ENCODE peak calls at places on chromosome 16, in six cellular contexts. One of them, this sample, is unnamed.

GRCh38 chr16:1645914-1646525 is 32.1 kb upstream of the JPT2 start:
- DNase-seq in AG10803: no peak
- DNase-seq in neural progenitor cell: no peak
- DNase-seq in fibroblast of lung: peak; percentile 5
- DNase-seq in IMR-90: peak; percentile 47
- DNase-seq in A549: peak; percentile 87
- DNase-seq in this sample: peak; percentile 65

GRCh38 chr16:24853830-24854229 is 8.1 kb downstream of the SLC5A11 start:
- DNase-seq in A549: peak; percentile 68
- DNase-seq in AG10803: peak; percentile 25
- DNase-seq in neural progenitor cell: no peak
- DNase-seq in IMR-90: peak; percentile 66
- DNase-seq in fibroblast of lung: peak; percentile 36
- DNase-seq in this sample: no peak

GRCh38 chr16:1290032-1290431 is 19.4 kb upstream of the UBE2I start:
- DNase-seq in neural progenitor cell: peak; percentile 46
- DNase-seq in fibroblast of lung: no peak
- DNase-seq in A549: no peak
- DNase-seq in AG10803: no peak
- DNase-seq in IMR-90: no peak
- DNase-seq in this sample: no peak

GRCh38 chr16:89026121-89026612 is 49.2 kb upstream of the CBFA2T3 start:
- DNase-seq in AG10803: no peak
- DNase-seq in IMR-90: no peak
- DNase-seq in A549: no peak
- DNase-seq in neural progenitor cell: no peak
- DNase-seq in fibroblast of lung: peak; percentile 1
- DNase-seq in this sample: no peak

GRCh38 chr16:53266156-53266555 is 168.1 kb upstream of the RBL2 start:
- DNase-seq in neural progenitor cell: no peak
- DNase-seq in AG10803: no peak
- DNase-seq in A549: no peak
- DNase-seq in IMR-90: no peak
- DNase-seq in fibroblast of lung: no peak
- DNase-seq in this sample: no peak

GRCh38 chr16:15865742-15866141 is 8.9 kb upstream of the MYH11 start:
- DNase-seq in IMR-90: peak; percentile 73
- DNase-seq in AG10803: peak; percentile 58
- DNase-seq in fibroblast of lung: peak; percentile 62
- DNase-seq in A549: no peak
- DNase-seq in neural progenitor cell: no peak
- DNase-seq in this sample: no peak

GRCh38 chr16:65731840-65732239 is 610.0 kb upstream of the CDH11 start:
- DNase-seq in A549: no peak
- DNase-seq in neural progenitor cell: no peak
- DNase-seq in AG10803: peak; percentile 11
- DNase-seq in fibroblast of lung: no peak
- DNase-seq in IMR-90: peak; percentile 3
- DNase-seq in this sample: no peak

GRCh38 chr16:48950184-48950583 is 331.5 kb downstream of the CBLN1 start:
- DNase-seq in neural progenitor cell: no peak
- DNase-seq in IMR-90: peak; percentile 44
- DNase-seq in AG10803: peak; percentile 28
- DNase-seq in A549: no peak
- DNase-seq in fibroblast of lung: no peak
- DNase-seq in this sample: no peak

GRCh38 chr16:82753821-82754220 is 127.1 kb downstream of the CDH13 start:
- DNase-seq in AG10803: peak; percentile 46
- DNase-seq in neural progenitor cell: no peak
- DNase-seq in fibroblast of lung: no peak
- DNase-seq in A549: no peak
- DNase-seq in IMR-90: peak; percentile 76
- DNase-seq in this sample: no peak

GRCh38 chr16:1923299-1924034 is 5.3 kb upstream of the HS3ST6 start:
- DNase-seq in A549: peak; percentile 72
- DNase-seq in fibroblast of lung: peak; percentile 36
- DNase-seq in AG10803: peak; percentile 38
- DNase-seq in IMR-90: no peak
- DNase-seq in neural progenitor cell: peak; percentile 85
- DNase-seq in this sample: no peak

GRCh38 chr16:17275076-17275732 is 195.6 kb downstream of the XYLT1 start:
- DNase-seq in IMR-90: no peak
- DNase-seq in neural progenitor cell: no peak
- DNase-seq in A549: peak; percentile 9
- DNase-seq in AG10803: no peak
- DNase-seq in fibroblast of lung: no peak
- DNase-seq in this sample: no peak

GRCh38 chr16:15765880-15766279 is 90.9 kb downstream of the MYH11 start:
- DNase-seq in IMR-90: peak; percentile 39
- DNase-seq in AG10803: peak; percentile 48
- DNase-seq in fibroblast of lung: peak; percentile 42
- DNase-seq in A549: peak; percentile 69
- DNase-seq in neural progenitor cell: peak; percentile 77
- DNase-seq in this sample: no peak

GRCh38 chr16:69386596-69386995 is 789 bp upstream of the TERF2 start:
- DNase-seq in AG10803: no peak
- DNase-seq in fibroblast of lung: no peak
- DNase-seq in A549: no peak
- DNase-seq in neural progenitor cell: no peak
- DNase-seq in IMR-90: peak; percentile 39
- DNase-seq in this sample: no peak

GRCh38 chr16:12096828-12097522 is 120.4 kb downstream of the SNX29 start:
- DNase-seq in AG10803: no peak
- DNase-seq in IMR-90: no peak
- DNase-seq in fibroblast of lung: no peak
- DNase-seq in A549: no peak
- DNase-seq in neural progenitor cell: no peak
- DNase-seq in this sample: no peak

GRCh38 chr16:12096162-12096781 is 119.7 kb downstream of the SNX29 start:
- DNase-seq in fibroblast of lung: peak; percentile 21
- DNase-seq in AG10803: peak; percentile 75
- DNase-seq in A549: no peak
- DNase-seq in IMR-90: peak; percentile 43
- DNase-seq in neural progenitor cell: no peak
- DNase-seq in this sample: no peak

GRCh38 chr16:12095275-12096161 is 119.0 kb downstream of the SNX29 start:
- DNase-seq in neural progenitor cell: peak; percentile 85
- DNase-seq in fibroblast of lung: peak; percentile 67
- DNase-seq in IMR-90: peak; percentile 62
- DNase-seq in AG10803: peak; percentile 76
- DNase-seq in A549: peak; percentile 50
- DNase-seq in this sample: no peak

GRCh38 chr16:12093902-12094301 is 117.4 kb downstream of the SNX29 start:
- DNase-seq in neural progenitor cell: no peak
- DNase-seq in IMR-90: no peak
- DNase-seq in AG10803: no peak
- DNase-seq in fibroblast of lung: no peak
- DNase-seq in A549: no peak
- DNase-seq in this sample: no peak

DNA sequence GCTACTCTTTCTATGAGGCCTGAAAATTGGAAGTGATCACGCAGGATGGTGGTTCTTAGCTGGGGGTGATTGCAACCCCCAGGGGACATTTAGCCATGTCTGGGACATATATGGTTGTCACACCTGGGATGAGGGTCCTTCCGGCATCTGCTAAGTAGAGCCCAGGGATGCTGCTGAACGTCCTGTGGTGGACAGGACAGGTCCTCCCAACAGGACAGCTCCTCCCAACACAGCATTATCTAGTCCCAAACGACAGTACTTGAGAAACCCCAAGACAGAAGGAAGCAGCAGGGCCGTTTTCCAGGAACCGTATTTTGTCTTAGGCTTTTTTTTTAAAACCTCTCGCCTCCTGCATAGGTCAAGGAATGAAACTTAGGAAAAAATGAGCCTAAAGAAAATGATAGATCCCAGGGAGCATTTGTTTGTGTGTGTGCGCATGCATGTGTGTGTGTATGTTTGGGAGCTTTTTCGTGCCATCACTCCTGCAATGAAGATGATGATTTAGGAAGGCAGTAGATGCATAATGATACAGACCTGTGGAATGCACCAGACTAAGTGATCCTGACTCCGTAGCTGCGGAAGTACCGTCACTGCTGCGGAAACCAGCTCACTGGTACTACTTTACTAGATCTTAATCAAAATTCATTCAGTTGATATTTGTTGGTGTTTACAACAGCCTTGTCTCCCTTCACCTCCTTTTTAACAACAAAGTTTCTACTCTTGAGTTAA is 118.2 kb downstream of the SNX29 start:
- DNase-seq in neural progenitor cell: no peak
- DNase-seq in IMR-90: no peak
- DNase-seq in AG10803: peak; percentile 33
- DNase-seq in A549: no peak
- DNase-seq in fibroblast of lung: no peak
- DNase-seq in this sample: no peak
- TF ChIP-seq CTCF in neural progenitor cell: no peak
- TF ChIP-seq CTCF in IMR-90: no peak
- TF ChIP-seq CTCF in AG10803: no peak
- TF ChIP-seq CTCF in A549: no peak
- TF ChIP-seq CTCF in fibroblast of lung: no peak
- TF ChIP-seq CTCF in this sample: no peak

DNA sequence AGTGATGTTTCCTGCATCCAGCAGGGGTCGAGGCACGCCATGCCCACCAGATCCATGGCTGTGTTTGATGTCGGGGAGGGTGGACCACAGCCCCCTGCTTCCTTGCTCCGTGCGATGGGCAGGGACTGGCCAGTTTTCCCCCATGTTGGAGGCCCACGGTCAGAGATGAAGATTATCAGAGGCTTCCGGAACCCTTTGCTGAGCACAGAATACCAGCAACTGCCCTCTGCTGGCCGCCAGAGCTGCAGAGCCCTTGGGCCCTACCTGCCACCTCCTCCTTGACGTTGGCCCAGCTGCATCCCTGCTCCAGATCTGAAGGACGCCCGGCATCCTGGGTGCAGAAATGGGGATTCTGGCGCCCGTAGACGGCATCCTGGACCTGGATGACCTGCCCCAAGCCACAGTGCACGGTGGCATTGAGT is 23.7 kb upstream of the BCO1 start:
- DNase-seq in fibroblast of lung: peak; percentile 13
- DNase-seq in A549: peak; percentile 69
- DNase-seq in IMR-90: peak; percentile 15
- DNase-seq in AG10803: peak; percentile 33
- DNase-seq in neural progenitor cell: peak; percentile 52
- DNase-seq in this sample: no peak
- TF ChIP-seq CTCF in fibroblast of lung: peak; percentile 45
- TF ChIP-seq CTCF in A549: peak; percentile 66
- TF ChIP-seq CTCF in IMR-90: peak; percentile 43
- TF ChIP-seq CTCF in AG10803: peak; percentile 55
- TF ChIP-seq CTCF in neural progenitor cell: peak; percentile 56
- TF ChIP-seq CTCF in this sample: no peak

DNA sequence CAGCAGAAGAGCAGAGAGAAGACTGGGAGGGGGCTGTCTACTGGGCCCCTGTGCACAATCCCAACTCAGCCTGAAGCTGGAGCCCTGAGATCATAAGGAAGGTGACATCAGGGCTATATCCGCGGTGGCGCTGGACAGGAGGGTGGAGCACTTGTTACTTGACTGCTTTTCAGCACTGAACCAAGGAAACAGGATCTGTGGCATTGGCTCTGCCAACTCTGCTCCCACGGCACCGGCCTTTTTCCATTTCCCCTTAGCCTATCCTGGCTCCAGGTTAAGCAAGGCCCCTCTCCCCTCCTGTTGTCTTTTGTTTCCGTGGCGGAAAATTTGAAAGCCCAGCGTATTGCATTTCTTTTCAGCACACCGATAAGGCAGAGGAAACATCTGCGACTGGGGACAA is 125.0 kb upstream of the IRX3 start:
- DNase-seq in IMR-90: no peak
- DNase-seq in fibroblast of lung: no peak
- DNase-seq in A549: no peak
- DNase-seq in AG10803: no peak
- DNase-seq in neural progenitor cell: peak; percentile 30
- DNase-seq in this sample: no peak
- TF ChIP-seq CTCF in IMR-90: no peak
- TF ChIP-seq CTCF in fibroblast of lung: no peak
- TF ChIP-seq CTCF in A549: no peak
- TF ChIP-seq CTCF in AG10803: no peak
- TF ChIP-seq CTCF in neural progenitor cell: no peak
- TF ChIP-seq CTCF in this sample: no peak

GRCh38 chr16:3306078-3306477 is 781 bp downstream of the ZNF75A start:
- DNase-seq in A549: no peak
- DNase-seq in IMR-90: no peak
- DNase-seq in neural progenitor cell: no peak
- DNase-seq in AG10803: no peak
- DNase-seq in fibroblast of lung: no peak
- DNase-seq in this sample: no peak

GRCh38 chr16:3304370-3304769 is 860 bp downstream of the TIGD7 start:
- DNase-seq in AG10803: peak; percentile 17
- DNase-seq in neural progenitor cell: no peak
- DNase-seq in IMR-90: peak; percentile 14
- DNase-seq in A549: no peak
- DNase-seq in fibroblast of lung: peak; percentile 31
- DNase-seq in this sample: no peak

DNA sequence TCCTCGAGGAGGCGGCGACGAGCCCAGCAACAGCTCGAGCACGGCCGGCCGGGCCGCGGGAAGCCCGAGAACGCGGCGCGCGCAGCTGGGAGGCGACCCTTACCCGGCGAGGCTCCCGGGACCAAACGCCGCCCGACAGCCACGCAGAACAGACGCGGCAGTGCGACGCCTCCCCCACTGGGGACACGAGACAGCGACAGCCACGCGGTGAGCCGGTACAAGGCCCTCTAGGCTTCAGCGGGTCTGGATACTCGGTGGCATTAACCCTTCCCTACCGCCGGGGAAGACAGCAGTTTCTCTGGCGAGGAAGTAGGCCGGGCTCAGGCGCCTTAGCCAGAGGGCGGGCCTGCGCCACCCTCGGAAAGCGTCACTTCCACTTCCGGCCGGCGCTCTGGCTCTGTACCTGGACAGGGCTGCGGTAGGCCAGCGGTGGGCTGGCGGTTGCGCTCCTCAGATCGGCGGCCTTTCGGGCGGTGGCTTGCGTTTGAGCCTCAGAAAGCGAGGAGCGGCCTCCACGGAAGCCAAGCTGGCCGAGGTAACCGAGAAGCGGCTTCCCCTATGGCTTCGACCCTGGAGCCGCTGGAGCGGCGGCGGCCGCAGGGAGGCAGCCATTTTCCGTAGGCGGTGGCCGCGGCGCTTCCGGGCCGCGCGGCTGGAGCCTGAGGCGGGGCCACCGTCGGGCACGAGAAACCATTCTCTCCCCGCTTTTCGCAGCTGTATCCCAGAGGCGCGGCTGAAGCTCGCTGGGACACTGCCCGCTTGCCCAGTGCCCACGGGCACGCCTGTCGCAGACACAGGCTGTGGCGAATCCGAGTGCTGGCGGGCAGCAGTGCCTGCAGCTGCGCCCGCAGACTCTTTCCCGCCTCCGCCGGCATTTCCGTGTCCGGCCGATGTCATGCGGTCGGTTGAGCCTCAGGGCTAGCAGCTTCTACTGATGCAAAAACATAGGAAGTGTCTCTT is at the start of the genes TIGD7 and ZNF75A:
- DNase-seq in A549: peak; percentile 79
- DNase-seq in AG10803: peak; percentile 90
- DNase-seq in neural progenitor cell: peak; percentile 93
- DNase-seq in fibroblast of lung: peak; percentile 93
- DNase-seq in IMR-90: peak; percentile 88
- DNase-seq in this sample: peak; percentile 82
- TF ChIP-seq CTCF in A549: no peak
- TF ChIP-seq CTCF in AG10803: peak; percentile 1
- TF ChIP-seq CTCF in neural progenitor cell: peak; percentile 4
- TF ChIP-seq CTCF in fibroblast of lung: no peak
- TF ChIP-seq CTCF in IMR-90: peak; percentile 4
- TF ChIP-seq CTCF in this sample: no peak

This sample was measured in CD14-positive monocyte.